ENCODE peak calls at places on chromosomes 2 and 18, in seven cellular contexts. H, B, J, R, W, T and Q are unnamed samples.

GRCh38 chr2:9252002-9252357 is 45.4 kb downstream of the ASAP2 start:
- DNase-seq in H (no peak), B (peak; percentile 34), J (no peak), R (no peak), W (no peak), T (no peak), Q (no peak)

GRCh38 chr18:74255022-74255658 is 36.6 kb downstream of the CYB5A start:
- DNase-seq in H (no peak), B (no peak), J (no peak), R (no peak), W (no peak), T (no peak), Q (no peak)

GRCh38 chr2:17610521-17610920 is 70.0 kb downstream of the VSNL1 start:
- DNase-seq in H (no peak), B (peak; percentile 9), J (no peak), R (no peak), W (no peak), T (no peak), Q (no peak)

GRCh38 chr2:132412021-132412420 is 4.6 kb upstream of the GPR39 start:
- DNase-seq in H (no peak), B (no peak), J (no peak), R (no peak), W (no peak), T (no peak), Q (no peak)

GRCh38 chr2:29236074-29236473 is 120.9 kb downstream of the CLIP4 start:
- DNase-seq in H (no peak), B (no peak), J (no peak), R (no peak), W (no peak), T (no peak), Q (no peak)

GRCh38 chr2:213043566-213043965 is 107.8 kb downstream of the IKZF2 start:
- DNase-seq in H (no peak), B (no peak), J (no peak), R (no peak), W (no peak), T (no peak), Q (no peak)

GRCh38 chr18:9914584-9915290 is 921 bp downstream of the VAPA start:
- DNase-seq in H (no peak), B (peak; percentile 94), J (peak; percentile 51), R (no peak), W (no peak), T (no peak), Q (peak; percentile 49)

GRCh38 chr2:225090746-225091145 is 48.5 kb upstream of the DOCK10 start:
- DNase-seq in H (no peak), B (no peak), J (no peak), R (no peak), W (no peak), T (no peak), Q (no peak)

GRCh38 chr2:197174539-197175094 is 136.0 kb downstream of the ANKRD44 start:
- DNase-seq in H (no peak), B (no peak), J (no peak), R (no peak), W (no peak), T (no peak), Q (no peak)

GRCh38 chr2:67616749-67617148 is 219.6 kb downstream of the ETAA1 start:
- DNase-seq in H (peak; percentile 9), B (no peak), J (no peak), R (peak; percentile 1), W (no peak), T (no peak), Q (no peak)

GRCh38 chr2:115610888-115611287 is 1168.4 kb downstream of the DPP10 start:
- DNase-seq in H (no peak), B (no peak), J (no peak), R (no peak), W (no peak), T (no peak), Q (no peak)

GRCh38 chr2:8754056-8754790 is 72.4 kb downstream of the ID2 start:
- DNase-seq in H (no peak), B (no peak), J (no peak), R (peak; percentile 55), W (no peak), T (no peak), Q (no peak)

GRCh38 chr18:35236964-35237363 is 3.9 kb upstream of the ZNF397 start:
- DNase-seq in H (no peak), B (no peak), J (no peak), R (no peak), W (no peak), T (no peak), Q (no peak)

GRCh38 chr2:147082850-147083522 is 761.8 kb upstream of the ACVR2A start:
- DNase-seq in H (peak; percentile 54), B (peak; percentile 50), J (peak; percentile 78), R (peak; percentile 19), W (peak; percentile 50), T (peak; percentile 53), Q (peak; percentile 72)

GRCh38 chr2:159677654-159678053 is 34.7 kb upstream of the MARCHF7 start:
- DNase-seq in H (no peak), B (no peak), J (peak; percentile 10), R (peak; percentile 23), W (peak; percentile 2), T (no peak), Q (no peak)

GRCh38 chr2:120029672-120030640 is 17.1 kb downstream of the EPB41L5 start:
- DNase-seq in H (no peak), B (no peak), J (no peak), R (no peak), W (no peak), T (no peak), Q (no peak)

GRCh38 chr18:58653814-58654509 is 17.3 kb upstream of the MALT1 start:
- DNase-seq in H (no peak), B (no peak), J (no peak), R (no peak), W (no peak), T (no peak), Q (no peak)

GRCh38 chr18:12543697-12544096 is 114.2 kb downstream of the SPIRE1 start:
- DNase-seq in H (no peak), B (no peak), J (no peak), R (no peak), W (no peak), T (no peak), Q (no peak)

GRCh38 chr18:22846088-22846683 is 86.9 kb upstream of the RBBP8 start:
- DNase-seq in H (no peak), B (peak; percentile 34), J (peak; percentile 21), R (peak; percentile 35), W (no peak), T (no peak), Q (peak; percentile 21)
- TF ChIP-seq CTCF in H (peak; percentile 35), B (peak; percentile 37), J (peak; percentile 43), R (peak; percentile 58), W (peak; percentile 65), T (no peak), Q (peak; percentile 44)

DNA sequence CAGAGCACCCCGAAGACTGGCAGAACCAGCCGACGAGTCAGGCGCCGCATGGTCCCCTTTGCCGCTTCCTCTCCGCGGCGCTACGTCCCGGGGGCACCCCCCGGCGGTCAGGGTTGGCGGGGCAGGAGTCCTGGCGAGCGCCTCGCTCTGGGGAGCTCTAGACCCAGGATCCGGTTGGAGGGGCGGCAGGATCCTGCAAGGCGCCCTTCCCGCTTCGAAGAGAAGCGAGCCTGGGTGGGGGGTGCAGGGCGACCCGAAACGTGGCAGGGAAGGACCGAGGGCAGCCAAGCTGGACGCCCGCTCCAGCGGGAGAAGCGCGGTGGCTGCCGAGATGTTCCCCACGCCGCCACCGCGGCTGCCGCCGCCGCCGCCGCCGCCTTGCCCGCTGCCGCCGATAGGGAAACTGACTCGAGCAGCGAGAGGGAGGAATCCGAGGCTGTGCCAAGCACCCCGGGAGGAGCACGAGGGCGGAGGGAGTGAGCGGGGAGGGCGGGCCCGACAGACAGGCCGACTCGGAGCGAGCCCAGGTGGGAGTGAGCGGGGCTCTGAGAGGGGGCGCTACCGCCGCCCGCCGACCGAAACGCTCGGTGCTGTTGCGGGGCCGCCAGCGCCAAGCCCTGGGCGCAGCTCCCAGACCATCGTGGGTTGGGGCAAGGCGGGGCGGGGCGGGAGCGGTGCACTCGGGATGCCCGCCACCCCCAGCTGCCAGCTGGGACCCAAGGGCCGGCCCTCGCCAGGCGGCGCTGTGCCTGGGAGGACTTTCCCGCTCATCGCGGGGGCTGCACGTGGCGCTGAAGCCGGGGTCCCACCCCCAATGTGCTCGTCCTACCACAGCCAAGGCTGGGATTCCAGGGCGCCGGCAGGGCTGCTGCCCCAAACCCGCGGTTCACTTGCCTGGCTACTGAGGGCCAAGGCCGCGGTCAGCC is at the start of gene GALNT14:
- DNase-seq in H (no peak), B (no peak), J (no peak), R (peak; percentile 98), W (no peak), T (peak; percentile 33), Q (no peak)
- TF ChIP-seq SIN3A in H (no peak), B (no peak), J (no peak), R (no peak), W (no peak), T (no peak), Q (no peak)

GRCh38 chr2:27663160-27663462 is 303 bp downstream of the SUPT7L start:
- DNase-seq in H (no peak), B (no peak), J (no peak), R (no peak), W (no peak), T (no peak), Q (no peak)

GRCh38 chr2:27664622-27665363 is 1.1 kb downstream of the SLC4A1AP start:
- DNase-seq in H (no peak), B (no peak), J (no peak), R (no peak), W (no peak), T (no peak), Q (no peak)

GRCh38 chr2:27661371-27661770 is 2.0 kb downstream of the SUPT7L start:
- DNase-seq in H (no peak), B (no peak), J (no peak), R (no peak), W (no peak), T (no peak), Q (no peak)

GRCh38 chr2:27664245-27664574 is 521 bp downstream of the SLC4A1AP start:
- DNase-seq in H (no peak), B (no peak), J (no peak), R (no peak), W (no peak), T (no peak), Q (no peak)

GRCh38 chr2:27663463-27664244 is at the start of the genes SLC4A1AP and SUPT7L:
- DNase-seq in H (peak; percentile 77), B (peak; percentile 89), J (peak; percentile 88), R (peak; percentile 85), W (peak; percentile 82), T (peak; percentile 21), Q (peak; percentile 85)
- TF ChIP-seq CTCF in H (no peak), B (peak; percentile 20), J (peak; percentile 29), R (no peak), W (no peak), T (no peak), Q (no peak)

GRCh38 chr2:223176970-223177369 is 125.0 kb downstream of the KCNE4 start:
- DNase-seq in H (no peak), B (no peak), J (no peak), R (no peak), W (no peak), T (no peak), Q (no peak)

GRCh38 chr2:223185638-223186037 is 133.6 kb downstream of the KCNE4 start:
- DNase-seq in H (no peak), B (no peak), J (no peak), R (no peak), W (no peak), T (no peak), Q (no peak)

DNA sequence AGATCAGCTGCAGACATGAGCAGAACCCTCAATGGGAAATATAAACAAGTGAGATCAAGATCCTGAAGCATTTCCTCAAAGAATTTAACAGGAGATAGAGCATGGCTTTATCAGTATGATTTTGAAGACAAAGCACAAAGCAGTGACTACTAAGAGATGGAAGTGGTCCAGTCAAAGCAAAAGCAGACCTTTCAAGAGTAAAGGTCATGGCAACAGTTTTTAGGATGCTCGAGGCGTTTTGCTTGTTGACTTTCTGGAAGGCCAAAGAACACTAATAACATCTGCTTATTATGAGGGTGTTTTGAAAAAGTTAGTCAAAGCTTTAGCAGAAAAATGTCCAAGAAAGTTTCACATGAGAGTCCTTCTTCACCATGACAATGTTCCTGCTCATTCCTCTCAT is 128.5 kb downstream of the KCNE4 start:
- DNase-seq in H (no peak), B (no peak), J (no peak), R (no peak), W (no peak), T (no peak), Q (no peak)
- TF ChIP-seq SIN3A in H (no peak), B (no peak), J (no peak), R (no peak), W (no peak), T (no peak), Q (no peak)